ENCODE peak calls at places on chromosomes 4 and X, in ten cellular contexts. One of them, this sample, is unnamed.

GRCh38 chr4:8419222-8420041 is 21.1 kb downstream of the ACOX3 start:
- DNase-seq in thoracic aorta: no peak
- DNase-seq in fibroblast of lung: peak
- DNase-seq in lower leg skin: no peak
- DNase-seq in bronchial epithelial cell: no peak
- DNase-seq in brain microvascular endothelial cell: no peak
- DNase-seq in BJ: no peak
- DNase-seq in GM12878: peak
- DNase-seq in body of pancreas: no peak
- DNase-seq in astrocyte of the spinal cord: no peak
- DNase-seq in this sample: peak

GRCh38 chrX:72621619-72622485 is 49.2 kb upstream of the HDAC8 start:
- DNase-seq in lower leg skin: no peak
- DNase-seq in thoracic aorta: no peak
- DNase-seq in bronchial epithelial cell: peak
- DNase-seq in astrocyte of the spinal cord: peak
- DNase-seq in body of pancreas: no peak
- DNase-seq in GM12878: peak
- DNase-seq in BJ: no peak
- DNase-seq in fibroblast of lung: peak
- DNase-seq in brain microvascular endothelial cell: peak
- DNase-seq in this sample: no peak

GRCh38 chr4:83125738-83126141 is 11.2 kb upstream of the PLAC8 start:
- DNase-seq in GM12878: no peak
- DNase-seq in lower leg skin: no peak
- DNase-seq in BJ: no peak
- DNase-seq in body of pancreas: no peak
- DNase-seq in brain microvascular endothelial cell: no peak
- DNase-seq in astrocyte of the spinal cord: no peak
- DNase-seq in bronchial epithelial cell: no peak
- DNase-seq in fibroblast of lung: no peak
- DNase-seq in thoracic aorta: no peak
- DNase-seq in this sample: no peak

GRCh38 chr4:60187428-60187827 is 1012.7 kb upstream of the ADGRL3 start:
- DNase-seq in BJ: no peak
- DNase-seq in bronchial epithelial cell: no peak
- DNase-seq in brain microvascular endothelial cell: no peak
- DNase-seq in astrocyte of the spinal cord: no peak
- DNase-seq in body of pancreas: no peak
- DNase-seq in fibroblast of lung: no peak
- DNase-seq in GM12878: no peak
- DNase-seq in thoracic aorta: no peak
- DNase-seq in lower leg skin: no peak
- DNase-seq in this sample: no peak

GRCh38 chr4:100306018-100306417 is 115.8 kb upstream of the DDIT4L start:
- DNase-seq in bronchial epithelial cell: peak
- DNase-seq in body of pancreas: no peak
- DNase-seq in thoracic aorta: no peak
- DNase-seq in astrocyte of the spinal cord: no peak
- DNase-seq in fibroblast of lung: peak
- DNase-seq in BJ: no peak
- DNase-seq in GM12878: no peak
- DNase-seq in brain microvascular endothelial cell: no peak
- DNase-seq in lower leg skin: no peak
- DNase-seq in this sample: peak

GRCh38 chr4:147837435-147837834 is 105.5 kb downstream of the ARHGAP10 start:
- DNase-seq in fibroblast of lung: no peak
- DNase-seq in brain microvascular endothelial cell: peak
- DNase-seq in thoracic aorta: no peak
- DNase-seq in bronchial epithelial cell: no peak
- DNase-seq in BJ: no peak
- DNase-seq in astrocyte of the spinal cord: no peak
- DNase-seq in GM12878: no peak
- DNase-seq in lower leg skin: no peak
- DNase-seq in body of pancreas: no peak
- DNase-seq in this sample: no peak

GRCh38 chrX:1448793-1449580 is 3.7 kb downstream of the ASMTL start:
- DNase-seq in BJ: no peak
- DNase-seq in brain microvascular endothelial cell: no peak
- DNase-seq in body of pancreas: peak
- DNase-seq in astrocyte of the spinal cord: no peak
- DNase-seq in bronchial epithelial cell: no peak
- DNase-seq in thoracic aorta: no peak
- DNase-seq in lower leg skin: no peak
- DNase-seq in GM12878: no peak
- DNase-seq in fibroblast of lung: no peak
- DNase-seq in this sample: no peak

GRCh38 chrX:128020701-128021100 is 31.5 kb downstream of the ACTRT1 start:
- DNase-seq in GM12878: no peak
- DNase-seq in brain microvascular endothelial cell: peak
- DNase-seq in thoracic aorta: no peak
- DNase-seq in astrocyte of the spinal cord: peak
- DNase-seq in body of pancreas: no peak
- DNase-seq in fibroblast of lung: peak
- DNase-seq in bronchial epithelial cell: peak
- DNase-seq in BJ: no peak
- DNase-seq in lower leg skin: no peak
- DNase-seq in this sample: no peak

GRCh38 chr4:6055030-6055429 is 36.8 kb upstream of the C4orf50 start:
- DNase-seq in bronchial epithelial cell: no peak
- DNase-seq in BJ: no peak
- DNase-seq in body of pancreas: no peak
- DNase-seq in brain microvascular endothelial cell: no peak
- DNase-seq in fibroblast of lung: no peak
- DNase-seq in GM12878: no peak
- DNase-seq in astrocyte of the spinal cord: no peak
- DNase-seq in thoracic aorta: no peak
- DNase-seq in lower leg skin: no peak
- DNase-seq in this sample: no peak

GRCh38 chr4:136424052-136424451 is 1108.2 kb downstream of the PCDH18 start:
- DNase-seq in lower leg skin: no peak
- DNase-seq in body of pancreas: no peak
- DNase-seq in BJ: no peak
- DNase-seq in GM12878: no peak
- DNase-seq in astrocyte of the spinal cord: no peak
- DNase-seq in brain microvascular endothelial cell: no peak
- DNase-seq in fibroblast of lung: no peak
- DNase-seq in thoracic aorta: no peak
- DNase-seq in bronchial epithelial cell: no peak
- DNase-seq in this sample: no peak

GRCh38 chr4:111187108-111187507 is 564.2 kb upstream of the PITX2 start:
- DNase-seq in thoracic aorta: no peak
- DNase-seq in brain microvascular endothelial cell: no peak
- DNase-seq in body of pancreas: no peak
- DNase-seq in astrocyte of the spinal cord: no peak
- DNase-seq in GM12878: no peak
- DNase-seq in fibroblast of lung: no peak
- DNase-seq in BJ: no peak
- DNase-seq in bronchial epithelial cell: peak
- DNase-seq in lower leg skin: no peak
- DNase-seq in this sample: no peak

GRCh38 chr4:39062094-39062493 is at the start of gene KLHL5:
- DNase-seq in body of pancreas: no peak
- DNase-seq in thoracic aorta: no peak
- DNase-seq in brain microvascular endothelial cell: no peak
- DNase-seq in GM12878: no peak
- DNase-seq in lower leg skin: no peak
- DNase-seq in bronchial epithelial cell: no peak
- DNase-seq in BJ: no peak
- DNase-seq in fibroblast of lung: peak
- DNase-seq in astrocyte of the spinal cord: peak
- DNase-seq in this sample: no peak

GRCh38 chr4:184988611-184989010 is 29.7 kb upstream of the HELT start:
- DNase-seq in lower leg skin: peak
- DNase-seq in BJ: no peak
- DNase-seq in bronchial epithelial cell: no peak
- DNase-seq in body of pancreas: no peak
- DNase-seq in fibroblast of lung: no peak
- DNase-seq in GM12878: no peak
- DNase-seq in brain microvascular endothelial cell: no peak
- DNase-seq in astrocyte of the spinal cord: no peak
- DNase-seq in thoracic aorta: no peak
- DNase-seq in this sample: no peak

GRCh38 chrX:105483011-105483410 is 262.5 kb upstream of the TEX13A start:
- DNase-seq in fibroblast of lung: peak
- DNase-seq in thoracic aorta: no peak
- DNase-seq in bronchial epithelial cell: peak
- DNase-seq in body of pancreas: no peak
- DNase-seq in GM12878: no peak
- DNase-seq in astrocyte of the spinal cord: peak
- DNase-seq in lower leg skin: no peak
- DNase-seq in brain microvascular endothelial cell: peak
- DNase-seq in BJ: no peak
- DNase-seq in this sample: no peak

GRCh38 chrX:9598344-9598743 is 133.5 kb downstream of the TBL1X start:
- DNase-seq in astrocyte of the spinal cord: no peak
- DNase-seq in thoracic aorta: no peak
- DNase-seq in GM12878: no peak
- DNase-seq in lower leg skin: no peak
- DNase-seq in bronchial epithelial cell: no peak
- DNase-seq in brain microvascular endothelial cell: no peak
- DNase-seq in body of pancreas: peak
- DNase-seq in BJ: no peak
- DNase-seq in fibroblast of lung: no peak
- DNase-seq in this sample: no peak

GRCh38 chrX:131704136-131704695 is 160.3 kb downstream of the OR13H1 start:
- DNase-seq in brain microvascular endothelial cell: peak
- DNase-seq in GM12878: peak
- DNase-seq in bronchial epithelial cell: no peak
- DNase-seq in lower leg skin: no peak
- DNase-seq in BJ: no peak
- DNase-seq in thoracic aorta: no peak
- DNase-seq in fibroblast of lung: peak
- DNase-seq in body of pancreas: no peak
- DNase-seq in astrocyte of the spinal cord: peak
- DNase-seq in this sample: peak

GRCh38 chr4:120922390-120923200 is at the start of gene PRDM5:
- DNase-seq in body of pancreas: peak
- DNase-seq in fibroblast of lung: peak
- DNase-seq in brain microvascular endothelial cell: peak
- DNase-seq in GM12878: no peak
- DNase-seq in thoracic aorta: peak
- DNase-seq in astrocyte of the spinal cord: peak
- DNase-seq in bronchial epithelial cell: peak
- DNase-seq in lower leg skin: peak
- DNase-seq in BJ: no peak
- DNase-seq in this sample: no peak

GRCh38 chr4:112003508-112003907 is 141.7 kb upstream of the FAM241A start:
- DNase-seq in thoracic aorta: no peak
- DNase-seq in astrocyte of the spinal cord: no peak
- DNase-seq in BJ: no peak
- DNase-seq in body of pancreas: no peak
- DNase-seq in brain microvascular endothelial cell: no peak
- DNase-seq in fibroblast of lung: no peak
- DNase-seq in lower leg skin: no peak
- DNase-seq in bronchial epithelial cell: peak
- DNase-seq in GM12878: no peak
- DNase-seq in this sample: no peak

GRCh38 chr4:30619679-30620078 is 100.5 kb upstream of the PCDH7 start:
- DNase-seq in brain microvascular endothelial cell: no peak
- DNase-seq in BJ: no peak
- DNase-seq in bronchial epithelial cell: peak
- DNase-seq in body of pancreas: no peak
- DNase-seq in GM12878: peak
- DNase-seq in astrocyte of the spinal cord: peak
- DNase-seq in lower leg skin: no peak
- DNase-seq in thoracic aorta: no peak
- DNase-seq in fibroblast of lung: peak
- DNase-seq in this sample: no peak

GRCh38 chr4:140253556-140254027 is 99.6 kb upstream of the MAML3 start:
- DNase-seq in lower leg skin: no peak
- DNase-seq in BJ: no peak
- DNase-seq in body of pancreas: no peak
- DNase-seq in fibroblast of lung: no peak
- DNase-seq in brain microvascular endothelial cell: no peak
- DNase-seq in GM12878: no peak
- DNase-seq in bronchial epithelial cell: no peak
- DNase-seq in astrocyte of the spinal cord: no peak
- DNase-seq in thoracic aorta: no peak
- DNase-seq in this sample: no peak
- H3K4me3 ChIP-seq in lower leg skin: no peak
- H3K4me3 ChIP-seq in BJ: no peak
- H3K4me3 ChIP-seq in body of pancreas: no peak
- H3K4me3 ChIP-seq in fibroblast of lung: no peak
- H3K4me3 ChIP-seq in brain microvascular endothelial cell: no peak
- H3K4me3 ChIP-seq in GM12878: no peak
- H3K4me3 ChIP-seq in bronchial epithelial cell: no peak
- H3K4me3 ChIP-seq in astrocyte of the spinal cord: no peak
- H3K4me3 ChIP-seq in thoracic aorta: peak
- H3K4me3 ChIP-seq in this sample: no peak

DNA sequence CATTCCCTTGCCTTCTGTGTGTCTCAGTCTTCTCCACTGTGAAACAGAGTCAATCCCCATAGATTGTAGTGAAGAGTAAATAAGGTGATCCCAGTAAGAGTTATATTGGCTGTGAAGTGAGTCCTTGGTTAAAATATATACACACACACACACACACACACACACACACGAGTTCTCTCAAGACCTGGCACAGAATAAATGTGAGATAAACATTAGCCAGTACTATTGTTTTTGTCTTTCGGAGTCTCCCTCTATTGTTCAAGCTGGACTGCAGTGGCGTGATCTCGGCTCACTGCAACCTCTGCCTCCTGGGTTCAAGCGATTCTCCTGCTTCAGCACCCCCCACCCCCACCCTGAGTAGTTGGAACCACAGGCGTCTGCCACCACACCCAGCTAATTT is 44.8 kb upstream of the FAM156A start:
- DNase-seq in GM12878: no peak
- DNase-seq in BJ: no peak
- DNase-seq in fibroblast of lung: no peak
- DNase-seq in astrocyte of the spinal cord: no peak
- DNase-seq in body of pancreas: no peak
- DNase-seq in thoracic aorta: no peak
- DNase-seq in lower leg skin: no peak
- DNase-seq in bronchial epithelial cell: no peak
- DNase-seq in brain microvascular endothelial cell: no peak
- DNase-seq in this sample: no peak
- H3K4me3 ChIP-seq in GM12878: no peak
- H3K4me3 ChIP-seq in BJ: no peak
- H3K4me3 ChIP-seq in fibroblast of lung: no peak
- H3K4me3 ChIP-seq in astrocyte of the spinal cord: no peak
- H3K4me3 ChIP-seq in body of pancreas: no peak
- H3K4me3 ChIP-seq in thoracic aorta: no peak
- H3K4me3 ChIP-seq in lower leg skin: no peak
- H3K4me3 ChIP-seq in bronchial epithelial cell: no peak
- H3K4me3 ChIP-seq in brain microvascular endothelial cell: no peak
- H3K4me3 ChIP-seq in this sample: no peak

GRCh38 chrX:78747471-78747870 is at the start of gene LPAR4:
- DNase-seq in body of pancreas: no peak
- DNase-seq in bronchial epithelial cell: no peak
- DNase-seq in brain microvascular endothelial cell: no peak
- DNase-seq in GM12878: no peak
- DNase-seq in astrocyte of the spinal cord: peak
- DNase-seq in thoracic aorta: no peak
- DNase-seq in lower leg skin: no peak
- DNase-seq in BJ: no peak
- DNase-seq in fibroblast of lung: peak
- DNase-seq in this sample: no peak
- H3K4me3 ChIP-seq in body of pancreas: no peak
- H3K4me3 ChIP-seq in bronchial epithelial cell: no peak
- H3K4me3 ChIP-seq in brain microvascular endothelial cell: peak
- H3K4me3 ChIP-seq in GM12878: no peak
- H3K4me3 ChIP-seq in astrocyte of the spinal cord: peak
- H3K4me3 ChIP-seq in thoracic aorta: peak
- H3K4me3 ChIP-seq in lower leg skin: no peak
- H3K4me3 ChIP-seq in BJ: peak
- H3K4me3 ChIP-seq in fibroblast of lung: peak
- H3K4me3 ChIP-seq in this sample: no peak

GRCh38 chrX:133413218-133413925 is 1.9 kb downstream of the GPC4 start:
- DNase-seq in body of pancreas: peak
- DNase-seq in BJ: no peak
- DNase-seq in brain microvascular endothelial cell: no peak
- DNase-seq in astrocyte of the spinal cord: no peak
- DNase-seq in fibroblast of lung: no peak
- DNase-seq in GM12878: no peak
- DNase-seq in lower leg skin: no peak
- DNase-seq in bronchial epithelial cell: no peak
- DNase-seq in thoracic aorta: no peak
- DNase-seq in this sample: no peak
- H3K4me3 ChIP-seq in body of pancreas: peak
- H3K4me3 ChIP-seq in BJ: no peak
- H3K4me3 ChIP-seq in brain microvascular endothelial cell: peak
- H3K4me3 ChIP-seq in astrocyte of the spinal cord: peak
- H3K4me3 ChIP-seq in fibroblast of lung: peak
- H3K4me3 ChIP-seq in GM12878: no peak
- H3K4me3 ChIP-seq in lower leg skin: peak
- H3K4me3 ChIP-seq in bronchial epithelial cell: peak
- H3K4me3 ChIP-seq in thoracic aorta: peak
- H3K4me3 ChIP-seq in this sample: peak

This sample was measured in AG09309.